ENCODE peak calls at places on chromosomes 4 and X, in ten cellular contexts. I, X, T, N, Y, Q, H, C, B and U are unnamed samples.

GRCh38 chrX:791479-792034 is 161.0 kb downstream of the SHOX start:
- DNase-seq in I (no peak), X (peak), T (no peak), N (no peak), Y (no peak), Q (no peak), H (no peak), C (no peak), B (no peak), U (no peak)

GRCh38 chrX:154371771-154372300 is 2.6 kb downstream of the FLNA start:
- DNase-seq in I (no peak), X (no peak), T (no peak), N (peak), Y (no peak), Q (no peak), H (no peak), C (no peak), B (no peak), U (no peak)

GRCh38 chr4:2127609-2128300 is 68.6 kb downstream of the NAT8L start:
- DNase-seq in I (no peak), X (no peak), T (no peak), N (no peak), Y (peak), Q (no peak), H (peak), C (no peak), B (no peak), U (no peak)

GRCh38 chr4:687048-687974 is 1.6 kb downstream of the SLC49A3 start:
- DNase-seq in I (peak), X (no peak), T (peak), N (peak), Y (peak), Q (peak), H (peak), C (peak), B (peak), U (no peak)

GRCh38 chr4:106868381-106869035 is 167.6 kb downstream of the DKK2 start:
- DNase-seq in I (no peak), X (no peak), T (no peak), N (no peak), Y (peak), Q (no peak), H (peak), C (peak), B (no peak), U (no peak)

GRCh38 chr4:85475631-85476233 is 782 bp downstream of the ARHGAP24 start:
- DNase-seq in I (no peak), X (no peak), T (no peak), N (peak), Y (no peak), Q (peak), H (peak), C (peak), B (no peak), U (no peak)

GRCh38 chr4:125796138-125796537 is 481.4 kb downstream of the FAT4 start:
- DNase-seq in I (no peak), X (no peak), T (no peak), N (no peak), Y (no peak), Q (no peak), H (no peak), C (no peak), B (no peak), U (no peak)

GRCh38 chr4:107408968-107409367 is 311.1 kb downstream of the PAPSS1 start:
- DNase-seq in I (no peak), X (no peak), T (no peak), N (no peak), Y (no peak), Q (no peak), H (no peak), C (no peak), B (no peak), U (no peak)

GRCh38 chrX:32185160-32185559 is 1026.2 kb downstream of the DMD start:
- DNase-seq in I (no peak), X (no peak), T (no peak), N (no peak), Y (no peak), Q (no peak), H (no peak), C (no peak), B (no peak), U (no peak)

GRCh38 chr4:140212171-140212570 is 58.2 kb upstream of the MAML3 start:
- DNase-seq in I (no peak), X (no peak), T (no peak), N (no peak), Y (no peak), Q (no peak), H (no peak), C (no peak), B (no peak), U (no peak)

GRCh38 chr4:136823020-136823419 is 709.3 kb downstream of the PCDH18 start:
- DNase-seq in I (no peak), X (no peak), T (no peak), N (no peak), Y (no peak), Q (no peak), H (no peak), C (no peak), B (no peak), U (no peak)

GRCh38 chr4:77599378-77599777 is 6.2 kb upstream of the CXCL13 start:
- DNase-seq in I (no peak), X (peak), T (no peak), N (no peak), Y (peak), Q (no peak), H (peak), C (peak), B (no peak), U (no peak)

GRCh38 chr4:94177822-94178221 is 29.8 kb upstream of the SMARCAD1 start:
- DNase-seq in I (no peak), X (peak), T (no peak), N (no peak), Y (no peak), Q (no peak), H (no peak), C (no peak), B (no peak), U (no peak)

GRCh38 chrX:34880656-34881055 is 61.9 kb upstream of the FAM47B start:
- DNase-seq in I (no peak), X (no peak), T (no peak), N (no peak), Y (peak), Q (no peak), H (peak), C (no peak), B (no peak), U (peak)

GRCh38 chr4:8585186-8585585 is 5.0 kb downstream of the GPR78 start:
- DNase-seq in I (no peak), X (peak), T (no peak), N (peak), Y (no peak), Q (no peak), H (no peak), C (no peak), B (no peak), U (no peak)

GRCh38 chr4:150268444-150268843 is 190.2 kb downstream of the DCLK2 start:
- DNase-seq in I (no peak), X (no peak), T (no peak), N (no peak), Y (no peak), Q (no peak), H (peak), C (no peak), B (no peak), U (no peak)

GRCh38 chr4:55078987-55079386 is 46.4 kb downstream of the KDR start:
- DNase-seq in I (peak), X (no peak), T (no peak), N (no peak), Y (peak), Q (peak), H (peak), C (no peak), B (peak), U (no peak)

GRCh38 chr4:166422475-166422874 is 549.4 kb downstream of the TLL1 start:
- DNase-seq in I (no peak), X (no peak), T (no peak), N (no peak), Y (peak), Q (no peak), H (peak), C (peak), B (peak), U (peak)

GRCh38 chrX:45515262-45516215 is 314.9 kb upstream of the DIPK2B start:
- DNase-seq in I (peak), X (peak), T (peak), N (peak), Y (peak), Q (peak), H (peak), C (peak), B (peak), U (peak)

GRCh38 chrX:25034889-25035288 is 19.1 kb upstream of the ARX start:
- DNase-seq in I (no peak), X (peak), T (no peak), N (no peak), Y (no peak), Q (no peak), H (peak), C (no peak), B (no peak), U (no peak)

GRCh38 chrX:134932528-134933217 is 58.1 kb upstream of the SMIM10 start:
- DNase-seq in I (no peak), X (no peak), T (no peak), N (no peak), Y (peak), Q (no peak), H (peak), C (peak), B (no peak), U (no peak)

GRCh38 chrX:111127038-111127437 is 31.0 kb downstream of the PAK3 start:
- DNase-seq in I (no peak), X (no peak), T (no peak), N (no peak), Y (no peak), Q (no peak), H (no peak), C (no peak), B (no peak), U (no peak)

GRCh38 chr4:186702940-186703339 is 20.7 kb downstream of the FAT1 start:
- DNase-seq in I (no peak), X (no peak), T (no peak), N (peak), Y (no peak), Q (no peak), H (no peak), C (no peak), B (no peak), U (no peak)

GRCh38 chrX:110286126-110286525 is 31.8 kb downstream of the AMMECR1 start:
- DNase-seq in I (peak), X (no peak), T (no peak), N (no peak), Y (peak), Q (no peak), H (peak), C (peak), B (peak), U (peak)

GRCh38 chr4:116531870-116532269 is 553.5 kb downstream of the TRAM1L1 start:
- DNase-seq in I (no peak), X (peak), T (no peak), N (no peak), Y (no peak), Q (no peak), H (no peak), C (no peak), B (no peak), U (no peak)

GRCh38 chr4:142318280-142318679 is 527.8 kb downstream of the INPP4B start:
- DNase-seq in I (no peak), X (no peak), T (no peak), N (no peak), Y (no peak), Q (no peak), H (peak), C (peak), B (no peak), U (no peak)

GRCh38 chr4:90069151-90069550 is 58.0 kb upstream of the CCSER1 start:
- DNase-seq in I (no peak), X (no peak), T (no peak), N (no peak), Y (peak), Q (no peak), H (no peak), C (no peak), B (no peak), U (no peak)

GRCh38 chr4:53696956-53697685 is 105.8 kb upstream of the LNX1 start:
- DNase-seq in I (no peak), X (no peak), T (no peak), N (no peak), Y (no peak), Q (no peak), H (peak), C (peak), B (no peak), U (no peak)

GRCh38 chrX:50067435-50068292 is 133.1 kb downstream of the AKAP4 start:
- DNase-seq in I (peak), X (peak), T (no peak), N (no peak), Y (peak), Q (no peak), H (peak), C (no peak), B (no peak), U (no peak)

GRCh38 chr4:142705820-142706219 is 140.3 kb downstream of the INPP4B start:
- DNase-seq in I (no peak), X (no peak), T (no peak), N (no peak), Y (no peak), Q (no peak), H (no peak), C (no peak), B (no peak), U (no peak)

GRCh38 chr4:122665148-122665547 is 44.3 kb upstream of the IL21 start:
- DNase-seq in I (no peak), X (no peak), T (no peak), N (no peak), Y (peak), Q (no peak), H (peak), C (peak), B (peak), U (no peak)

GRCh38 chrX:148947399-148948025 is 447.1 kb downstream of the AFF2 start:
- DNase-seq in I (no peak), X (peak), T (no peak), N (no peak), Y (no peak), Q (no peak), H (no peak), C (no peak), B (no peak), U (no peak)

GRCh38 chr4:115376866-115377265 is 263.4 kb upstream of the NDST4 start:
- DNase-seq in I (no peak), X (no peak), T (no peak), N (no peak), Y (no peak), Q (no peak), H (no peak), C (no peak), B (no peak), U (no peak)

GRCh38 chrX:14948701-14949100 is 75.5 kb downstream of the MOSPD2 start:
- DNase-seq in I (no peak), X (no peak), T (no peak), N (no peak), Y (no peak), Q (no peak), H (no peak), C (no peak), B (no peak), U (no peak)

GRCh38 chr4:184807797-184808718 is 17.7 kb downstream of the ACSL1 start:
- DNase-seq in I (no peak), X (peak), T (no peak), N (no peak), Y (peak), Q (peak), H (peak), C (peak), B (no peak), U (peak)
- H3K4me3 ChIP-seq in I (no peak), X (no peak), T (no peak), N (no peak), Y (no peak), Q (no peak), H (no peak), C (peak), B (no peak), U (no peak)

GRCh38 chr4:80036949-80037348 is 36.1 kb downstream of the ANTXR2 start:
- DNase-seq in I (peak), X (no peak), T (no peak), N (no peak), Y (peak), Q (no peak), H (peak), C (peak), B (peak), U (peak)
- H3K4me3 ChIP-seq in I (no peak), X (no peak), T (no peak), N (peak), Y (peak), Q (no peak), H (peak), C (peak), B (no peak), U (no peak)

GRCh38 chr4:123830920-123831319 is 434.3 kb downstream of the SPRY1 start:
- DNase-seq in I (no peak), X (no peak), T (no peak), N (no peak), Y (no peak), Q (no peak), H (no peak), C (no peak), B (no peak), U (no peak)

GRCh38 chr4:123833156-123833555 is 436.6 kb downstream of the SPRY1 start:
- DNase-seq in I (no peak), X (no peak), T (no peak), N (no peak), Y (peak), Q (no peak), H (no peak), C (no peak), B (no peak), U (peak)

GRCh38 chr4:123835852-123836251 is 439.3 kb downstream of the SPRY1 start:
- DNase-seq in I (no peak), X (no peak), T (no peak), N (no peak), Y (no peak), Q (no peak), H (no peak), C (no peak), B (no peak), U (no peak)

GRCh38 chr4:123836919-123837605 is 440.5 kb downstream of the SPRY1 start:
- DNase-seq in I (no peak), X (no peak), T (no peak), N (no peak), Y (peak), Q (no peak), H (no peak), C (no peak), B (no peak), U (no peak)

GRCh38 chr4:123832173-123833026 is 435.8 kb downstream of the SPRY1 start:
- DNase-seq in I (peak), X (no peak), T (no peak), N (no peak), Y (peak), Q (peak), H (peak), C (peak), B (peak), U (peak)
- H3K4me3 ChIP-seq in I (no peak), X (no peak), T (no peak), N (no peak), Y (no peak), Q (no peak), H (no peak), C (no peak), B (no peak), U (no peak)

DNA sequence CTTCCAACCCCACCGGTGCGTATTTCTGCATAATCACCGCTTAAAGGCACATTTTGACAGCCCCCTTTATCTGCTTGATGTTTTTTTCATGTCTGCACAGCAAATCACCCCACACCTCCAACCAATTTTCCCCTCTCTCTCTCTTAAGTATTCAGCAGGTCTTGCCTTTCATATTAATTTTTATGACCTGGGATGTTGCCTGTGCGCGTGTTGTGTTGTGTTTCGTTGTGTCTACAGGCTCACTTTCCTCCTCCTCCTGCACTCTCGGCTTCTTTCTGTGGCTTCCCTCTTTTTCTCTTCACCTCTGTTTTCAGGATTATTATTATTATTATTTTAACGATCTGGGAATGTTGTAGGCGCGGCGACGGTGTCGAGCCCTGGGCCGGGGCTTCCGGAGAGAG is 721 bp downstream of the POU4F2 start:
- DNase-seq in I (no peak), X (no peak), T (no peak), N (no peak), Y (no peak), Q (no peak), H (no peak), C (no peak), B (no peak), U (no peak)
- H3K4me3 ChIP-seq in I (no peak), X (peak), T (peak), N (no peak), Y (no peak), Q (peak), H (no peak), C (no peak), B (no peak), U (no peak)

GRCh38 chr4:184282895-184283654 is 65.4 kb upstream of the ENPP6 start:
- DNase-seq in I (no peak), X (no peak), T (no peak), N (no peak), Y (no peak), Q (no peak), H (no peak), C (no peak), B (no peak), U (no peak)
- H3K4me3 ChIP-seq in I (no peak), X (no peak), T (no peak), N (no peak), Y (no peak), Q (no peak), H (no peak), C (no peak), B (no peak), U (no peak)

GRCh38 chr4:15776871-15777648 is 1.1 kb upstream of the CD38 start:
- DNase-seq in I (no peak), X (no peak), T (no peak), N (no peak), Y (no peak), Q (no peak), H (no peak), C (no peak), B (no peak), U (no peak)
- H3K4me3 ChIP-seq in I (no peak), X (no peak), T (no peak), N (no peak), Y (no peak), Q (no peak), H (no peak), C (no peak), B (no peak), U (no peak)

GRCh38 chr4:92304073-92304472 is 307 bp downstream of the GRID2 start:
- DNase-seq in I (no peak), X (peak), T (no peak), N (peak), Y (no peak), Q (no peak), H (peak), C (peak), B (no peak), U (no peak)

GRCh38 chr4:92305148-92305877 is 1.5 kb downstream of the GRID2 start:
- DNase-seq in I (no peak), X (peak), T (no peak), N (peak), Y (peak), Q (peak), H (peak), C (peak), B (no peak), U (no peak)

GRCh38 chr4:92305878-92306520 is 2.2 kb downstream of the GRID2 start:
- DNase-seq in I (no peak), X (peak), T (no peak), N (peak), Y (no peak), Q (no peak), H (no peak), C (no peak), B (no peak), U (no peak)

GRCh38 chr4:92303621-92304027 is at the start of gene GRID2:
- DNase-seq in I (no peak), X (peak), T (no peak), N (peak), Y (peak), Q (no peak), H (peak), C (peak), B (no peak), U (no peak)

GRCh38 chr4:92304636-92305035 is 870 bp downstream of the GRID2 start:
- DNase-seq in I (no peak), X (peak), T (no peak), N (no peak), Y (no peak), Q (no peak), H (peak), C (peak), B (no peak), U (no peak)
- H3K4me3 ChIP-seq in I (peak), X (peak), T (peak), N (no peak), Y (peak), Q (peak), H (peak), C (peak), B (no peak), U (peak)